ENCODE peak calls at places on chromosome 15, in ten cellular contexts. One of them, this sample, is unnamed.

GRCh38 chr15:73681073-73681472 is 3.1 kb upstream of the CD276 start:
- DNase-seq in breast epithelium: no peak
- DNase-seq in HAP-1: no peak
- DNase-seq in pancreas: no peak
- DNase-seq in left ventricle myocardium inferior: no peak
- DNase-seq in IMR-90: no peak
- DNase-seq in neural progenitor cell: no peak
- DNase-seq in heart right ventricle: no peak
- DNase-seq in OCI-LY7: no peak
- DNase-seq in mesendoderm: no peak
- DNase-seq in this sample: no peak

GRCh38 chr15:61871926-61872522 is 188.2 kb downstream of the VPS13C start:
- DNase-seq in breast epithelium: no peak
- DNase-seq in HAP-1: no peak
- DNase-seq in pancreas: no peak
- DNase-seq in left ventricle myocardium inferior: no peak
- DNase-seq in IMR-90: peak; percentile 20
- DNase-seq in neural progenitor cell: peak; percentile 15
- DNase-seq in heart right ventricle: no peak
- DNase-seq in OCI-LY7: peak; percentile 24
- DNase-seq in mesendoderm: peak; percentile 25
- DNase-seq in this sample: peak; percentile 35

GRCh38 chr15:39555885-39556284 is 25.0 kb upstream of the THBS1 start:
- DNase-seq in breast epithelium: no peak
- DNase-seq in HAP-1: no peak
- DNase-seq in pancreas: no peak
- DNase-seq in left ventricle myocardium inferior: no peak
- DNase-seq in IMR-90: peak; percentile 20
- DNase-seq in neural progenitor cell: no peak
- DNase-seq in heart right ventricle: no peak
- DNase-seq in OCI-LY7: no peak
- DNase-seq in mesendoderm: peak; percentile 39
- DNase-seq in this sample: peak; percentile 50

GRCh38 chr15:65300924-65301441 is 3.5 kb upstream of the RNU5B-1 start:
- DNase-seq in breast epithelium: no peak
- DNase-seq in HAP-1: no peak
- DNase-seq in pancreas: no peak
- DNase-seq in left ventricle myocardium inferior: no peak
- DNase-seq in IMR-90: no peak
- DNase-seq in neural progenitor cell: peak; percentile 75
- DNase-seq in heart right ventricle: no peak
- DNase-seq in OCI-LY7: no peak
- DNase-seq in mesendoderm: no peak
- DNase-seq in this sample: no peak

GRCh38 chr15:39785139-39785538 is 2.5 kb upstream of the FSIP1 start:
- DNase-seq in breast epithelium: no peak
- DNase-seq in HAP-1: no peak
- DNase-seq in pancreas: peak; percentile 19
- DNase-seq in left ventricle myocardium inferior: no peak
- DNase-seq in IMR-90: no peak
- DNase-seq in neural progenitor cell: no peak
- DNase-seq in heart right ventricle: no peak
- DNase-seq in OCI-LY7: no peak
- DNase-seq in mesendoderm: peak; percentile 7
- DNase-seq in this sample: no peak

GRCh38 chr15:32927124-32927523 is 209.3 kb downstream of the GREM1 start:
- DNase-seq in breast epithelium: no peak
- DNase-seq in HAP-1: no peak
- DNase-seq in pancreas: no peak
- DNase-seq in left ventricle myocardium inferior: no peak
- DNase-seq in IMR-90: no peak
- DNase-seq in neural progenitor cell: no peak
- DNase-seq in heart right ventricle: no peak
- DNase-seq in OCI-LY7: no peak
- DNase-seq in mesendoderm: no peak
- DNase-seq in this sample: no peak

GRCh38 chr15:80317389-80318169 is 65.6 kb upstream of the CTXND1 start:
- DNase-seq in breast epithelium: peak; percentile 22
- DNase-seq in HAP-1: no peak
- DNase-seq in pancreas: no peak
- DNase-seq in left ventricle myocardium inferior: peak; percentile 31
- DNase-seq in IMR-90: peak; percentile 98
- DNase-seq in neural progenitor cell: no peak
- DNase-seq in heart right ventricle: peak; percentile 28
- DNase-seq in OCI-LY7: no peak
- DNase-seq in mesendoderm: peak; percentile 37
- DNase-seq in this sample: no peak

GRCh38 chr15:98844261-98844660 is 163.3 kb downstream of the PGPEP1L start:
- DNase-seq in breast epithelium: no peak
- DNase-seq in HAP-1: no peak
- DNase-seq in pancreas: no peak
- DNase-seq in left ventricle myocardium inferior: no peak
- DNase-seq in IMR-90: no peak
- DNase-seq in neural progenitor cell: no peak
- DNase-seq in heart right ventricle: no peak
- DNase-seq in OCI-LY7: no peak
- DNase-seq in mesendoderm: no peak
- DNase-seq in this sample: no peak

GRCh38 chr15:92503458-92503857 is 109.8 kb downstream of the ST8SIA2 start:
- DNase-seq in breast epithelium: no peak
- DNase-seq in HAP-1: no peak
- DNase-seq in pancreas: no peak
- DNase-seq in left ventricle myocardium inferior: no peak
- DNase-seq in IMR-90: no peak
- DNase-seq in neural progenitor cell: no peak
- DNase-seq in heart right ventricle: no peak
- DNase-seq in OCI-LY7: no peak
- DNase-seq in mesendoderm: no peak
- DNase-seq in this sample: no peak

GRCh38 chr15:27339138-27339537 is 368.2 kb downstream of the GABRG3 start:
- DNase-seq in breast epithelium: no peak
- DNase-seq in HAP-1: no peak
- DNase-seq in pancreas: no peak
- DNase-seq in left ventricle myocardium inferior: no peak
- DNase-seq in IMR-90: no peak
- DNase-seq in neural progenitor cell: no peak
- DNase-seq in heart right ventricle: no peak
- DNase-seq in OCI-LY7: no peak
- DNase-seq in mesendoderm: peak; percentile 30
- DNase-seq in this sample: no peak

GRCh38 chr15:100061944-100062343 is 279.8 kb downstream of the ADAMTS17 start:
- DNase-seq in breast epithelium: no peak
- DNase-seq in HAP-1: no peak
- DNase-seq in pancreas: no peak
- DNase-seq in left ventricle myocardium inferior: no peak
- DNase-seq in IMR-90: no peak
- DNase-seq in neural progenitor cell: no peak
- DNase-seq in heart right ventricle: no peak
- DNase-seq in OCI-LY7: no peak
- DNase-seq in mesendoderm: no peak
- DNase-seq in this sample: no peak

GRCh38 chr15:93965491-93965890 is 265.9 kb upstream of the MCTP2 start:
- DNase-seq in breast epithelium: no peak
- DNase-seq in HAP-1: no peak
- DNase-seq in pancreas: no peak
- DNase-seq in left ventricle myocardium inferior: no peak
- DNase-seq in IMR-90: no peak
- DNase-seq in neural progenitor cell: no peak
- DNase-seq in heart right ventricle: no peak
- DNase-seq in OCI-LY7: no peak
- DNase-seq in mesendoderm: no peak
- DNase-seq in this sample: no peak

GRCh38 chr15:65060641-65061397 is 7.0 kb downstream of the RASL12 start:
- DNase-seq in breast epithelium: no peak
- DNase-seq in HAP-1: no peak
- DNase-seq in pancreas: no peak
- DNase-seq in left ventricle myocardium inferior: peak; percentile 56
- DNase-seq in IMR-90: no peak
- DNase-seq in neural progenitor cell: no peak
- DNase-seq in heart right ventricle: no peak
- DNase-seq in OCI-LY7: no peak
- DNase-seq in mesendoderm: no peak
- DNase-seq in this sample: no peak

DNA sequence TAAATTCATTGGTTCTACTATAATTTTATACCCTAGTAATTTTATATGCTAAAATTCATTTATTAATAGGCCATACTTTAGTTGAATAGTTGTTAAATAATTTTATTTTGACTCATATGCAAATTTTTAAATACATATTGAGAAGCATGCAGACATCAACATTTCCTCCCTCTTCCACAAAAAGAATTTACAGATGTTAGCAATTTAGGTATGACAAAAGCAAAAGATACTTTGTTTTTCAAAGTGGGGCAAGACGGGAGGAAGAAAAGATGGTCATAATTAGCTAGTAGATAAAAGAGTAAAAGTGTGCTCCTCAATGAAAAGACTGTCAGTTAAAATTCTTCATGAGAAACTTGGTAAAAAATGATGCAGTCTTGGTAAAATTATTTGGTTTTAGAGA is 148.9 kb upstream of the TSPAN3 start:
- DNase-seq in breast epithelium: no peak
- DNase-seq in HAP-1: no peak
- DNase-seq in pancreas: no peak
- DNase-seq in left ventricle myocardium inferior: no peak
- DNase-seq in IMR-90: no peak
- DNase-seq in neural progenitor cell: no peak
- DNase-seq in heart right ventricle: no peak
- DNase-seq in OCI-LY7: no peak
- DNase-seq in mesendoderm: no peak
- DNase-seq in this sample: no peak
- H3K4me1 ChIP-seq in breast epithelium: no peaks in the 10 kb centered on the region
- H3K4me1 ChIP-seq in HAP-1: peaks cover 10% of the 10 kb centered on the region
- H3K4me1 ChIP-seq in pancreas: peaks cover 16% of the 10 kb centered on the region
- H3K4me1 ChIP-seq in left ventricle myocardium inferior: peaks cover 20% of the 10 kb centered on the region
- H3K4me1 ChIP-seq in IMR-90: peaks cover 5% of the 10 kb centered on the region
- H3K4me1 ChIP-seq in neural progenitor cell: peaks cover 43% of the 10 kb centered on the region
- H3K4me1 ChIP-seq in heart right ventricle: peaks cover 24% of the 10 kb centered on the region
- H3K4me1 ChIP-seq in OCI-LY7: peaks cover 7% of the 10 kb centered on the region
- H3K4me1 ChIP-seq in mesendoderm: no peaks in the 10 kb centered on the region
- H3K4me1 ChIP-seq in this sample: peaks cover 9% of the 10 kb centered on the region

DNA sequence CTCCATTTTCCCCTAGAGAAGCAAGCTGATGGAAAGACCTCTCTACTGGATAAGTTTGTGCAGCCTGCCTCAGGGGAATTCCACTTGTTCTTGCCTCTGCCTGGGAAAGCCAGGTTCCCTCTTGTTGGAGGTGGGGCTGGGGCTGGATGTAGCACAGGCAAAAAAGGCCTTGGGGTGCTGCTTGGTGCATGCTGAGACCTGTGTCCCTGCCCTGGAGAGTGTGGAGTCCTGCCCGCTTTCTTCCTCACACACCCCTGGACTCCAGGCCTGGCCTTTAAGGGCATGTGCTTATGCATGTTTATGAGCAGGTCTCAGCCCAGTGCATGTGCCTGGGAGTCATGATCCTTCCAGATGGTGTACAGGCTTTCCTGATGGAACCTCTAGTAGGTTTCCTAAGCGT is 23.5 kb upstream of the JMJD7 start:
- DNase-seq in breast epithelium: peak; percentile 89
- DNase-seq in HAP-1: no peak
- DNase-seq in pancreas: no peak
- DNase-seq in left ventricle myocardium inferior: no peak
- DNase-seq in IMR-90: no peak
- DNase-seq in neural progenitor cell: no peak
- DNase-seq in heart right ventricle: no peak
- DNase-seq in OCI-LY7: no peak
- DNase-seq in mesendoderm: no peak
- DNase-seq in this sample: no peak
- H3K4me3 ChIP-seq in breast epithelium: no peak overlapping the region
- H3K4me3 ChIP-seq in HAP-1: no peak overlapping the region
- H3K4me3 ChIP-seq in pancreas: no peak overlapping the region
- H3K4me3 ChIP-seq in left ventricle myocardium inferior: no peak overlapping the region
- H3K4me3 ChIP-seq in IMR-90: no peak overlapping the region
- H3K4me3 ChIP-seq in neural progenitor cell: no peak overlapping the region
- H3K4me3 ChIP-seq in heart right ventricle: no peak overlapping the region
- H3K4me3 ChIP-seq in OCI-LY7: no peak overlapping the region
- H3K4me3 ChIP-seq in mesendoderm: no peak overlapping the region
- H3K4me3 ChIP-seq in this sample: no peak overlapping the region

GRCh38 chr15:89127054-89127702 is 38.9 kb downstream of the ABHD2 start:
- DNase-seq in breast epithelium: no peak
- DNase-seq in HAP-1: no peak
- DNase-seq in pancreas: no peak
- DNase-seq in left ventricle myocardium inferior: no peak
- DNase-seq in IMR-90: peak; percentile 29
- DNase-seq in neural progenitor cell: no peak
- DNase-seq in heart right ventricle: no peak
- DNase-seq in OCI-LY7: no peak
- DNase-seq in mesendoderm: no peak
- DNase-seq in this sample: no peak
- H3K4me1 ChIP-seq in breast epithelium: no peaks in the 10 kb centered on the region
- H3K4me1 ChIP-seq in HAP-1: peaks cover 6% of the 10 kb centered on the region
- H3K4me1 ChIP-seq in pancreas: peaks cover 94% of the 10 kb centered on the region
- H3K4me1 ChIP-seq in left ventricle myocardium inferior: peaks cover 96% of the 10 kb centered on the region
- H3K4me1 ChIP-seq in IMR-90: peaks cover 2% of the 10 kb centered on the region
- H3K4me1 ChIP-seq in neural progenitor cell: no peaks in the 10 kb centered on the region
- H3K4me1 ChIP-seq in heart right ventricle: peaks cover 74% of the 10 kb centered on the region
- H3K4me1 ChIP-seq in OCI-LY7: no peaks in the 10 kb centered on the region
- H3K4me1 ChIP-seq in mesendoderm: no peaks in the 10 kb centered on the region
- H3K4me1 ChIP-seq in this sample: no peaks in the 10 kb centered on the region

GRCh38 chr15:84819291-84819768 is 2.2 kb downstream of the ALPK3 start:
- DNase-seq in breast epithelium: no peak
- DNase-seq in HAP-1: no peak
- DNase-seq in pancreas: no peak
- DNase-seq in left ventricle myocardium inferior: peak; percentile 78
- DNase-seq in IMR-90: no peak
- DNase-seq in neural progenitor cell: peak; percentile 32
- DNase-seq in heart right ventricle: peak; percentile 72
- DNase-seq in OCI-LY7: no peak
- DNase-seq in mesendoderm: peak; percentile 81
- DNase-seq in this sample: no peak
- H3K4me3 ChIP-seq in breast epithelium: no peak overlapping the region
- H3K4me3 ChIP-seq in HAP-1: no peak overlapping the region
- H3K4me3 ChIP-seq in pancreas: no peak overlapping the region
- H3K4me3 ChIP-seq in left ventricle myocardium inferior: peak overlapping the region; percentile 73
- H3K4me3 ChIP-seq in IMR-90: no peak overlapping the region
- H3K4me3 ChIP-seq in neural progenitor cell: no peak overlapping the region
- H3K4me3 ChIP-seq in heart right ventricle: peak overlapping the region; percentile 73
- H3K4me3 ChIP-seq in OCI-LY7: no peak overlapping the region
- H3K4me3 ChIP-seq in mesendoderm: no peak overlapping the region
- H3K4me3 ChIP-seq in this sample: peak overlapping the region; percentile 88

DNA sequence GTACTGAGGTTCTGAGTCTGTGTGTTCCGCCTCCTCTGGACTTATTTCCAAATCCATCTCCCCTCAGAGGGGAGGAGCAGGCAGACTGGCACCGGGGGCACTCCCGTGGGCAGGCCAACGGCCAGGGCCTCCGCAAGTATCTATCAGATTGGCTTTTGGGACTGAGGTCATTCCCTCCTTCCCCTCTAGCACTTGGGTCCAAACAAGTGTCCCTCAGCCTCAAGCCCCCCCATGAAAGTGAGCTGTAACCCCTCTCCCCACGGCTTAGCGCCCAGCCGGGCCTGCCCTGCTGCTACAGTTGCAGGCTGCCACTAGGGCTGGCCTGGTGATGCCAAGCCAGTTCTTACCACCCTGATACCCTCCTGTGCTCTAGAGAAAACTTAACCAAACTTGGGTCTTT is 17.4 kb downstream of the ITGA11 start:
- DNase-seq in breast epithelium: peak; percentile 10
- DNase-seq in HAP-1: peak; percentile 4
- DNase-seq in pancreas: no peak
- DNase-seq in left ventricle myocardium inferior: no peak
- DNase-seq in IMR-90: no peak
- DNase-seq in neural progenitor cell: no peak
- DNase-seq in heart right ventricle: peak; percentile 2
- DNase-seq in OCI-LY7: no peak
- DNase-seq in mesendoderm: no peak
- DNase-seq in this sample: no peak
- H3K4me1 ChIP-seq in breast epithelium: no peaks in the 10 kb centered on the region
- H3K4me1 ChIP-seq in HAP-1: no peaks in the 10 kb centered on the region
- H3K4me1 ChIP-seq in pancreas: no peaks in the 10 kb centered on the region
- H3K4me1 ChIP-seq in left ventricle myocardium inferior: peaks cover 20% of the 10 kb centered on the region
- H3K4me1 ChIP-seq in IMR-90: peaks cover 10% of the 10 kb centered on the region
- H3K4me1 ChIP-seq in neural progenitor cell: peaks cover 7% of the 10 kb centered on the region
- H3K4me1 ChIP-seq in heart right ventricle: peaks cover 29% of the 10 kb centered on the region
- H3K4me1 ChIP-seq in OCI-LY7: no peaks in the 10 kb centered on the region
- H3K4me1 ChIP-seq in mesendoderm: peaks cover under 1% of the 10 kb centered on the region
- H3K4me1 ChIP-seq in this sample: no peaks in the 10 kb centered on the region

GRCh38 chr15:60518511-60518910 is 39.6 kb upstream of the ICE2 start:
- DNase-seq in breast epithelium: no peak
- DNase-seq in HAP-1: no peak
- DNase-seq in pancreas: no peak
- DNase-seq in left ventricle myocardium inferior: no peak
- DNase-seq in IMR-90: no peak
- DNase-seq in neural progenitor cell: no peak
- DNase-seq in heart right ventricle: no peak
- DNase-seq in OCI-LY7: no peak
- DNase-seq in mesendoderm: no peak
- DNase-seq in this sample: no peak
- H3K4me3 ChIP-seq in breast epithelium: no peak overlapping the region
- H3K4me3 ChIP-seq in HAP-1: no peak overlapping the region
- H3K4me3 ChIP-seq in pancreas: no peak overlapping the region
- H3K4me3 ChIP-seq in left ventricle myocardium inferior: no peak overlapping the region
- H3K4me3 ChIP-seq in IMR-90: no peak overlapping the region
- H3K4me3 ChIP-seq in neural progenitor cell: no peak overlapping the region
- H3K4me3 ChIP-seq in heart right ventricle: no peak overlapping the region
- H3K4me3 ChIP-seq in OCI-LY7: no peak overlapping the region
- H3K4me3 ChIP-seq in mesendoderm: no peak overlapping the region
- H3K4me3 ChIP-seq in this sample: no peak overlapping the region